ENCODE peak calls at places on chromosome 19, in eight cellular contexts. One of them, this sample, is unnamed.

GRCh38 chr19:1280588-1281269 is 4.9 kb upstream of the EFNA2 start:
- DNase-seq in EH: no peak
- DNase-seq in lower lobe of right lung: no peak
- DNase-seq in mesothelial cell of epicardium: no peak
- DNase-seq in GM23338: no peak
- DNase-seq in cardiac fibroblast: no peak
- DNase-seq in SW480: no peak
- DNase-seq in AG08395: no peak
- DNase-seq in this sample: no peak

GRCh38 chr19:16249826-16250434 is 52.2 kb downstream of the AP1M1 start:
- DNase-seq in EH: peak
- DNase-seq in lower lobe of right lung: no peak
- DNase-seq in mesothelial cell of epicardium: no peak
- DNase-seq in GM23338: no peak
- DNase-seq in cardiac fibroblast: peak
- DNase-seq in SW480: no peak
- DNase-seq in AG08395: peak
- DNase-seq in this sample: peak

GRCh38 chr19:44308011-44308410 is 3.2 kb upstream of the ZNF235 start:
- DNase-seq in EH: no peak
- DNase-seq in lower lobe of right lung: no peak
- DNase-seq in mesothelial cell of epicardium: no peak
- DNase-seq in GM23338: no peak
- DNase-seq in cardiac fibroblast: no peak
- DNase-seq in SW480: no peak
- DNase-seq in AG08395: peak
- DNase-seq in this sample: peak

GRCh38 chr19:41688098-41688497 is at the start of gene CEACAM7:
- DNase-seq in EH: no peak
- DNase-seq in lower lobe of right lung: no peak
- DNase-seq in mesothelial cell of epicardium: no peak
- DNase-seq in GM23338: peak
- DNase-seq in cardiac fibroblast: no peak
- DNase-seq in SW480: no peak
- DNase-seq in AG08395: no peak
- DNase-seq in this sample: no peak

GRCh38 chr19:41626278-41626677 is 596 bp downstream of the CEACAM4 start:
- DNase-seq in EH: no peak
- DNase-seq in lower lobe of right lung: no peak
- DNase-seq in mesothelial cell of epicardium: no peak
- DNase-seq in GM23338: no peak
- DNase-seq in cardiac fibroblast: no peak
- DNase-seq in SW480: no peak
- DNase-seq in AG08395: no peak
- DNase-seq in this sample: no peak

GRCh38 chr19:50383852-50384684 is at the start of gene POLD1:
- DNase-seq in EH: peak
- DNase-seq in lower lobe of right lung: peak
- DNase-seq in mesothelial cell of epicardium: peak
- DNase-seq in GM23338: peak
- DNase-seq in cardiac fibroblast: peak
- DNase-seq in SW480: peak
- DNase-seq in AG08395: peak
- DNase-seq in this sample: peak

GRCh38 chr19:43700368-43701015 is 15.4 kb upstream of the IRGC start:
- DNase-seq in EH: peak
- DNase-seq in lower lobe of right lung: peak
- DNase-seq in mesothelial cell of epicardium: no peak
- DNase-seq in GM23338: no peak
- DNase-seq in cardiac fibroblast: peak
- DNase-seq in SW480: no peak
- DNase-seq in AG08395: peak
- DNase-seq in this sample: peak

GRCh38 chr19:3687774-3688706 is 12.2 kb downstream of the PIP5K1C start:
- DNase-seq in EH: no peak
- DNase-seq in lower lobe of right lung: peak
- DNase-seq in mesothelial cell of epicardium: no peak
- DNase-seq in GM23338: peak
- DNase-seq in cardiac fibroblast: no peak
- DNase-seq in SW480: peak
- DNase-seq in AG08395: no peak
- DNase-seq in this sample: no peak

GRCh38 chr19:29216021-29216420 is 3.1 kb upstream of the UQCRFS1 start:
- DNase-seq in EH: no peak
- DNase-seq in lower lobe of right lung: no peak
- DNase-seq in mesothelial cell of epicardium: no peak
- DNase-seq in GM23338: peak
- DNase-seq in cardiac fibroblast: no peak
- DNase-seq in SW480: no peak
- DNase-seq in AG08395: no peak
- DNase-seq in this sample: no peak

GRCh38 chr19:49368711-49369358 is 5.2 kb downstream of the DKKL1 start:
- DNase-seq in EH: no peak
- DNase-seq in lower lobe of right lung: no peak
- DNase-seq in mesothelial cell of epicardium: no peak
- DNase-seq in GM23338: no peak
- DNase-seq in cardiac fibroblast: no peak
- DNase-seq in SW480: no peak
- DNase-seq in AG08395: no peak
- DNase-seq in this sample: no peak

GRCh38 chr19:58181902-58182576 is 822 bp upstream of the ZNF274 start:
- DNase-seq in EH: peak
- DNase-seq in lower lobe of right lung: no peak
- DNase-seq in mesothelial cell of epicardium: no peak
- DNase-seq in GM23338: peak
- DNase-seq in cardiac fibroblast: peak
- DNase-seq in SW480: no peak
- DNase-seq in AG08395: no peak
- DNase-seq in this sample: peak

GRCh38 chr19:22616659-22617058 is 17.5 kb upstream of the ZNF492 start:
- DNase-seq in EH: no peak
- DNase-seq in lower lobe of right lung: no peak
- DNase-seq in mesothelial cell of epicardium: no peak
- DNase-seq in GM23338: no peak
- DNase-seq in cardiac fibroblast: no peak
- DNase-seq in SW480: no peak
- DNase-seq in AG08395: no peak
- DNase-seq in this sample: no peak

GRCh38 chr19:8965887-8966286 is 44.3 kb downstream of the MUC16 start:
- DNase-seq in EH: no peak
- DNase-seq in lower lobe of right lung: no peak
- DNase-seq in mesothelial cell of epicardium: no peak
- DNase-seq in GM23338: no peak
- DNase-seq in cardiac fibroblast: no peak
- DNase-seq in SW480: no peak
- DNase-seq in AG08395: no peak
- DNase-seq in this sample: no peak

GRCh38 chr19:56973713-56974553 is 133.4 kb upstream of the PEG3 start:
- DNase-seq in EH: no peak
- DNase-seq in lower lobe of right lung: no peak
- DNase-seq in mesothelial cell of epicardium: no peak
- DNase-seq in GM23338: no peak
- DNase-seq in cardiac fibroblast: no peak
- DNase-seq in SW480: no peak
- DNase-seq in AG08395: no peak
- DNase-seq in this sample: no peak

GRCh38 chr19:53509443-53509842 is 28.5 kb upstream of the ZNF331 start:
- DNase-seq in EH: no peak
- DNase-seq in lower lobe of right lung: no peak
- DNase-seq in mesothelial cell of epicardium: no peak
- DNase-seq in GM23338: no peak
- DNase-seq in cardiac fibroblast: no peak
- DNase-seq in SW480: no peak
- DNase-seq in AG08395: no peak
- DNase-seq in this sample: no peak

GRCh38 chr19:29672319-29672932 is 7.2 kb downstream of the PLEKHF1 start:
- DNase-seq in EH: no peak
- DNase-seq in lower lobe of right lung: no peak
- DNase-seq in mesothelial cell of epicardium: no peak
- DNase-seq in GM23338: no peak
- DNase-seq in cardiac fibroblast: no peak
- DNase-seq in SW480: no peak
- DNase-seq in AG08395: no peak
- DNase-seq in this sample: no peak

GRCh38 chr19:34226036-34226435 is 28.3 kb upstream of the GARRE1 start:
- DNase-seq in EH: no peak
- DNase-seq in lower lobe of right lung: no peak
- DNase-seq in mesothelial cell of epicardium: no peak
- DNase-seq in GM23338: no peak
- DNase-seq in cardiac fibroblast: no peak
- DNase-seq in SW480: no peak
- DNase-seq in AG08395: no peak
- DNase-seq in this sample: no peak

GRCh38 chr19:2636142-2636896 is 66.2 kb downstream of the GNG7 start:
- DNase-seq in EH: no peak
- DNase-seq in lower lobe of right lung: no peak
- DNase-seq in mesothelial cell of epicardium: no peak
- DNase-seq in GM23338: no peak
- DNase-seq in cardiac fibroblast: no peak
- DNase-seq in SW480: no peak
- DNase-seq in AG08395: no peak
- DNase-seq in this sample: no peak

GRCh38 chr19:6125571-6125989 is 9.9 kb upstream of the ACSBG2 start:
- DNase-seq in EH: peak
- DNase-seq in lower lobe of right lung: peak
- DNase-seq in mesothelial cell of epicardium: no peak
- DNase-seq in GM23338: peak
- DNase-seq in cardiac fibroblast: peak
- DNase-seq in SW480: peak
- DNase-seq in AG08395: peak
- DNase-seq in this sample: peak

GRCh38 chr19:33388817-33389573 is 15.5 kb downstream of the CEBPG start:
- DNase-seq in EH: no peak
- DNase-seq in lower lobe of right lung: no peak
- DNase-seq in mesothelial cell of epicardium: no peak
- DNase-seq in GM23338: no peak
- DNase-seq in cardiac fibroblast: no peak
- DNase-seq in SW480: no peak
- DNase-seq in AG08395: no peak
- DNase-seq in this sample: no peak

GRCh38 chr19:18282021-18282787 is 782 bp upstream of the JUND start:
- DNase-seq in EH: no peak
- DNase-seq in lower lobe of right lung: no peak
- DNase-seq in mesothelial cell of epicardium: no peak
- DNase-seq in GM23338: no peak
- DNase-seq in cardiac fibroblast: no peak
- DNase-seq in SW480: peak
- DNase-seq in AG08395: peak
- DNase-seq in this sample: no peak

GRCh38 chr19:4910594-4911273 is 1.4 kb downstream of the UHRF1 start:
- DNase-seq in EH: peak
- DNase-seq in lower lobe of right lung: no peak
- DNase-seq in mesothelial cell of epicardium: no peak
- DNase-seq in GM23338: no peak
- DNase-seq in cardiac fibroblast: peak
- DNase-seq in SW480: peak
- DNase-seq in AG08395: peak
- DNase-seq in this sample: peak

GRCh38 chr19:3208317-3209207 is 15.9 kb upstream of the CELF5 start:
- DNase-seq in EH: no peak
- DNase-seq in lower lobe of right lung: no peak
- DNase-seq in mesothelial cell of epicardium: no peak
- DNase-seq in GM23338: no peak
- DNase-seq in cardiac fibroblast: no peak
- DNase-seq in SW480: no peak
- DNase-seq in AG08395: no peak
- DNase-seq in this sample: no peak

GRCh38 chr19:13865243-13865577 is 11.7 kb upstream of the NANOS3 start:
- DNase-seq in EH: no peak
- DNase-seq in lower lobe of right lung: no peak
- DNase-seq in mesothelial cell of epicardium: no peak
- DNase-seq in GM23338: no peak
- DNase-seq in cardiac fibroblast: no peak
- DNase-seq in SW480: no peak
- DNase-seq in AG08395: no peak
- DNase-seq in this sample: no peak

GRCh38 chr19:42088471-42089190 is 12.7 kb downstream of the ZNF574 start:
- DNase-seq in EH: peak
- DNase-seq in lower lobe of right lung: no peak
- DNase-seq in mesothelial cell of epicardium: no peak
- DNase-seq in GM23338: no peak
- DNase-seq in cardiac fibroblast: peak
- DNase-seq in SW480: no peak
- DNase-seq in AG08395: peak
- DNase-seq in this sample: peak

GRCh38 chr19:755063-755462 is 4.2 kb downstream of the MISP start:
- DNase-seq in EH: no peak
- DNase-seq in lower lobe of right lung: no peak
- DNase-seq in mesothelial cell of epicardium: no peak
- DNase-seq in GM23338: no peak
- DNase-seq in cardiac fibroblast: no peak
- DNase-seq in SW480: no peak
- DNase-seq in AG08395: no peak
- DNase-seq in this sample: no peak

GRCh38 chr19:29623726-29624488 is 17.8 kb downstream of the POP4 start:
- DNase-seq in EH: no peak
- DNase-seq in lower lobe of right lung: peak
- DNase-seq in mesothelial cell of epicardium: no peak
- DNase-seq in GM23338: no peak
- DNase-seq in cardiac fibroblast: no peak
- DNase-seq in SW480: no peak
- DNase-seq in AG08395: no peak
- DNase-seq in this sample: no peak

GRCh38 chr19:3125900-3126524 is 9.8 kb upstream of the GNA15 start:
- DNase-seq in EH: peak
- DNase-seq in lower lobe of right lung: peak
- DNase-seq in mesothelial cell of epicardium: peak
- DNase-seq in GM23338: peak
- DNase-seq in cardiac fibroblast: peak
- DNase-seq in SW480: peak
- DNase-seq in AG08395: peak
- DNase-seq in this sample: peak

GRCh38 chr19:17325881-17326594 is 8.6 kb downstream of the ANO8 start:
- DNase-seq in EH: no peak
- DNase-seq in lower lobe of right lung: no peak
- DNase-seq in mesothelial cell of epicardium: no peak
- DNase-seq in GM23338: no peak
- DNase-seq in cardiac fibroblast: no peak
- DNase-seq in SW480: no peak
- DNase-seq in AG08395: no peak
- DNase-seq in this sample: no peak

GRCh38 chr19:17402982-17403855 is 2.2 kb downstream of the BST2 start:
- DNase-seq in EH: no peak
- DNase-seq in lower lobe of right lung: no peak
- DNase-seq in mesothelial cell of epicardium: peak
- DNase-seq in GM23338: peak
- DNase-seq in cardiac fibroblast: no peak
- DNase-seq in SW480: no peak
- DNase-seq in AG08395: peak
- DNase-seq in this sample: no peak

This sample was measured in foreskin fibroblast.